ENCODE peak calls at places on chromosomes 2 and 18, in six cellular contexts. O is stimulated activated effector memory CD8-positive, alpha-beta T cell treated with anti-CD3 and anti-CD28 coated beads, Interleukin-12 subunit alpha, Interleukin-12 subunit beta, amount 100 ng/mL, for 72 hours; Q is tibial artery; A is GDM1; E is cardiac fibroblast; Y is NCI-H1694 treated with DMSO at 0.1 percent for 48 hours. F is an unnamed sample.

GRCh38 chr18:10304853-10305252 is 149.6 kb upstream of the APCDD1 start:
- DNase-seq in O (no peak), Q (peak), A (no peak), E (peak), Y (peak), F (no peak)

GRCh38 chr18:50193796-50194622 is 938 bp downstream of the MYO5B start:
- DNase-seq in O (no peak), Q (no peak), A (no peak), E (no peak), Y (no peak), F (no peak)

GRCh38 chr2:65686928-65687521 is 254.6 kb upstream of the SPRED2 start:
- DNase-seq in O (no peak), Q (no peak), A (no peak), E (no peak), Y (no peak), F (no peak)

GRCh38 chr2:98654702-98655488 is 46.5 kb downstream of the UNC50 start:
- DNase-seq in O (no peak), Q (peak), A (no peak), E (no peak), Y (no peak), F (no peak)

GRCh38 chr2:46978696-46979095 is 63.1 kb upstream of the MCFD2 start:
- DNase-seq in O (no peak), Q (no peak), A (no peak), E (no peak), Y (no peak), F (no peak)

GRCh38 chr2:15784886-15785801 is 155.2 kb upstream of the MYCN start:
- DNase-seq in O (no peak), Q (no peak), A (no peak), E (no peak), Y (no peak), F (no peak)

GRCh38 chr2:218607436-218608115 is at the start of gene PLCD4:
- DNase-seq in O (no peak), Q (peak), A (no peak), E (peak), Y (peak), F (no peak)

GRCh38 chr18:7626922-7627440 is 59.9 kb downstream of the PTPRM start:
- DNase-seq in O (no peak), Q (no peak), A (no peak), E (peak), Y (no peak), F (peak)

F was measured in A549.